ENCODE peak calls at places on chromosomes 4 and X, in six cellular contexts. L is BJ, E is fibroblast of lung, C is mucosa of descending colon, U is foreskin fibroblast, D is esophagus squamous epithelium. Y is an unnamed sample.

GRCh38 chr4:141120036-141120593 is 13.2 kb downstream of the RNF150 start:
- DNase-seq in D (no peak), E (peak), U (no peak), C (no peak), L (no peak), Y (no peak)

GRCh38 chrX:150012647-150013046 is 74.4 kb upstream of the EOLA2 start:
- DNase-seq in D (no peak), L (no peak), E (peak), U (no peak), C (no peak), Y (peak)

GRCh38 chr4:40606239-40606767 is 23.4 kb downstream of the RBM47 start:
- DNase-seq in U (no peak), E (no peak), L (no peak), C (no peak), D (no peak), Y (no peak)

GRCh38 chrX:34300871-34301270 is 168.8 kb upstream of the FAM47A start:
- DNase-seq in L (no peak), U (no peak), E (peak), C (no peak), D (no peak), Y (peak)

GRCh38 chr4:151430737-151431457 is 21.9 kb downstream of the FHIP1A start:
- DNase-seq in C (no peak), L (no peak), E (no peak), D (no peak), U (no peak), Y (no peak)

GRCh38 chr4:13182136-13182535 is 302.0 kb downstream of the RAB28 start:
- DNase-seq in U (no peak), C (no peak), D (no peak), L (no peak), E (peak), Y (peak)

GRCh38 chr4:21826071-21826470 is 122.5 kb downstream of the KCNIP4 start:
- DNase-seq in L (no peak), E (no peak), C (no peak), U (no peak), D (no peak), Y (no peak)

GRCh38 chr4:145231906-145232700 is 51.7 kb upstream of the OTUD4 start:
- DNase-seq in E (peak), L (no peak), D (no peak), U (peak), C (no peak), Y (peak)

GRCh38 chr4:33080262-33080661 is 2360.1 kb downstream of the PCDH7 start:
- DNase-seq in E (no peak), D (no peak), L (no peak), C (no peak), U (no peak), Y (no peak)

GRCh38 chr4:47855350-47855749 is 17.5 kb upstream of the CORIN start:
- DNase-seq in U (peak), L (peak), E (peak), C (no peak), D (no peak), Y (peak)

GRCh38 chrX:13689519-13690211 is 737 bp downstream of the RAB9A start:
- DNase-seq in U (no peak), C (no peak), E (peak), L (no peak), D (no peak), Y (peak)
- H3K4me3 ChIP-seq in U (peak), C (peak), E (peak), L (peak), D (peak), Y (peak)

DNA sequence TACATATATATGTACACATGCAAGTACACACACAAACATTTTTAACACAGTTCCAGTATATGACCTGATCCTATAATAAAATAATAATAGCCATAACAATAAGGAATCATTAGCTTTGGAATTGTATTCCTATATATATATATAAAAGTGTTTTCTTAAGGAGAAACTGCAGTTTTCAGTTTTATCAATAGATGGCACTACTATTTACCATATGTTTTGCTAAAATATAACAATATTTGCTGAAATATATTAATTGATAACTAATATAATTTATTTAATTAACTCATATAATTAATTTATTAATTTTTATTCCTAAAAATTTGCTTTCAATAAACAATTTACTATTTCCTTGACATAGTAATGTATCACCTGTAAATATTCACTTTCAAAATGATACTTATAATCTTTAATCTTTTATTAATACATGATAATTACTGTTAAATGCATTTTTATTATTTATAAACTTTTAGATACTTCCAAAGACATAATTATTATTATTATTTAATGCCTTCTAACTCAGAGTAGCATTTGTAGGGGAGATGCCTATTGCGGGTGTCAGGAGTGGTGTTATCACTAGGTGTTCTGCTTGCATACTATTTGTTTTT is 599.5 kb downstream of the FSTL5 start:
- DNase-seq in D (no peak), L (no peak), C (no peak), E (peak), U (no peak), Y (peak)
- TF ChIP-seq CTCF in D (no peak), L (peak), C (no peak), E (no peak), U (no peak), Y (peak)

DNA sequence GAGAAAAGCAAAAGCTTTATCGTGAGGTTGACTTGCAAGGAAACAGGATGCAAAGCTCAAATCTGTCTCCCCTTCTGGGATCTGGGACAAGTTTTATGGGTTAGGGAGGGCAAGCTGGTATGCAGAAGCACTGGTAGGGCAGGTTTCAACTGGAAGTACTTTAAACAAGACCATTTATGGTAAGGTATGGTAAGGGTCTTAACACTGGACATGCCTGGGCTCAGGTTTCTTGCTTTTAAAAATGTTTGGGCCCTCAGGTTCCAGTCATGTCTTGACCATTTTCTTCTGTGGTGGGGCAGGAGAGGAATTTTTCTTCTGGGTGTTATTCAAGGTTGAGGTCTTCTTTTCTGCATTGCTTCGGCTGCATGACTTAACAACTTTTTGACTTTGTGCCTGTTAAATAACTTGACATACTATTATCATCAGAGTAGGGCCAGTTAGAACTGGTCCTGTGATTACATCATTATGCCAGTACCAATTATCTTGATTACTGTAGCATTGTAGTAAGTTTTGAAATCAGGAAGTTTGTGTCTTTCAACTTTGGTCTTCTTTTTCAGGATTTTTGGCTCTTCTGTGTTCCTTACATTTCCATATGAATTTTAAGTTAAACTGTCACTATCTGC is 33.7 kb downstream of the CD38 start:
- DNase-seq in L (no peak), E (no peak), U (no peak), D (no peak), C (no peak), Y (no peak)
- H3K4me3 ChIP-seq in L (no peak), E (no peak), U (no peak), D (no peak), C (no peak), Y (no peak)

GRCh38 chrX:7086384-7086783 is 61.1 kb upstream of the STS start:
- DNase-seq in C (no peak), D (no peak), E (peak), L (no peak), U (no peak), Y (no peak)
- TF ChIP-seq CTCF in C (no peak), D (no peak), E (no peak), L (no peak), U (no peak), Y (no peak)

DNA sequence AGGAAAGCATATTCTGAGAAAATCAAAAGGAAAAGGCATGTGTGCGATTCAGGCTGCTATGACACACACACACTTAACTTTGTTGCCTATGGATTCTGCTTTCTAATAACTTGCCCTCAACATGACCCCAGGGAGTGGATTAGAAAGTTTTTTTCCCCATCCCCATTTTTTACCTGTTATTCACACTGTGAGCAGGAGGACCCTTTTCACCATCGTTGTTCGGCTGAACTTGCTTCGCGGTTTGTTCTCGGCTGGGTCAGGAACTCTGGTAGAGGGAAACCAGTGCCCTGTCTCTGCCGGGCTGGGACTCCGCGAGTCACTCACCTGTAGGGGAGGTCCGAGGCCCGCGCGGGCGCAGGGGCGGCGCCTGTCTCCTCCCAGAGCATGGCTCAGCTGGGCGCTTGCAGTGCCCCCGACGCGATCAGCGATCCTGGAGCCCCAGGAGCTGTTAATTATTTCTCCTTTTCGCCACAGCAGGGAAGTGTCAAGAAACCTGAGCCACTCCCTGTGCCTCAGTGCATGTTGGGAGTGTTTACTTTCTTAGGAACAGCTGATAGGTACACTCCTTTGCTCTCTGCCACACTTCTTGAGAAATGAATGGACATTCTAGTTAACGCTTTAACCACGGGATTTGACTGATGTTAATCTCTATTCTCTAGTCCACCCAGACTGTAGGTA is at the start of gene RASSF6:
- DNase-seq in C (peak), D (no peak), E (peak), L (no peak), U (no peak), Y (no peak)
- H3K4me3 ChIP-seq in C (peak), D (peak), E (peak), L (no peak), U (peak), Y (peak)

DNA sequence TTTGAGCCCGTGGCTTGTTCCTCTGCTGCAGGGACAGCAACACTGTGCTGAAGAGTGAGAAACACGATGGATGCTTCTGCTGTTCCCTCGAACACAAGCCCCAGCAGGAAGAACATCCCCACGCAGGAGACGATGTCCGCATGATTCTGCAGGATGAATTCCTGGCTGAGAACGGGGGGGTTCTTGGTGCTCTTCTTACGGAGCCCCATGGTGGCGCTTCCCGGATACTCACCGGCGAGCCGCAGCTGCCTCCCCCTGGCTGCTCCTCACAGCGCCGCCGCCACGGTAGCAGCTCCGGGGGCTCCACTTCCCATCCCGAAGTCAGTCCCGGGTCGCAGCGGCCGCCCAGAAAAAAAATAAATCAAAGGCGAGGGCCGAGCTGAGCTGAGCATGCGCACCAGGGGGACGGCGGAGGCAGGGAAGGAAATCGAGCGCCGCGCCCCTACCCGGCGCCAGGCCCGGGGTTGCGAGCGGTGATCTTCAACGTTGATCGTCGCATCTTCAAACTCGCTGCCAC is at the start of gene TRAM1L1:
- DNase-seq in L (peak), U (peak), C (peak), E (peak), D (no peak), Y (peak)
- TF ChIP-seq CTCF in L (peak), U (peak), C (no peak), E (peak), D (no peak), Y (peak)

GRCh38 chrX:66064261-66064660 is 24.4 kb upstream of the VSIG4 start:
- DNase-seq in D (no peak), U (no peak), L (no peak), C (no peak), E (no peak), Y (no peak)
- H3K4me3 ChIP-seq in D (no peak), U (no peak), L (no peak), C (no peak), E (no peak), Y (no peak)

Y was measured in astrocyte of the spinal cord.